ENCODE peak calls at places on chromosomes 12 and 14, in ten cellular contexts. N, M, O, A, X, Z, P, E, Y and W are unnamed samples.

GRCh38 chr12:103773109-103773905 is 67.7 kb downstream of the NT5DC3 start:
- DNase-seq in N (no peak), M (no peak), O (no peak), A (peak; percentile 64), X (no peak), Z (no peak), P (no peak), E (no peak), Y (no peak), W (no peak)

GRCh38 chr12:113867258-113867657 is 98.9 kb downstream of the RBM19 start:
- DNase-seq in N (peak; percentile 57), M (no peak), O (no peak), A (no peak), X (no peak), Z (no peak), P (peak; percentile 37), E (peak; percentile 41), Y (no peak), W (peak; percentile 58)

GRCh38 chr14:22653012-22653621 is 9.0 kb upstream of the OR6J1 start:
- DNase-seq in N (peak; percentile 81), M (peak; percentile 72), O (peak; percentile 7), A (peak; percentile 26), X (peak; percentile 46), Z (peak; percentile 67), P (peak; percentile 66), E (peak; percentile 71), Y (peak; percentile 85), W (peak; percentile 77)

GRCh38 chr12:114678028-114678427 is 5.9 kb downstream of the TBX3 start:
- DNase-seq in N (no peak), M (no peak), O (no peak), A (no peak), X (no peak), Z (no peak), P (no peak), E (no peak), Y (no peak), W (no peak)

GRCh38 chr12:57233357-57234232 is 4.1 kb downstream of the SHMT2 start:
- DNase-seq in N (no peak), M (no peak), O (no peak), A (no peak), X (no peak), Z (no peak), P (peak; percentile 80), E (no peak), Y (no peak), W (no peak)

GRCh38 chr12:131699434-131699833 is 11.5 kb upstream of the SFSWAP start:
- DNase-seq in N (no peak), M (no peak), O (no peak), A (no peak), X (no peak), Z (no peak), P (no peak), E (no peak), Y (no peak), W (no peak)

GRCh38 chr12:92769124-92769901 is 66.5 kb downstream of the PLEKHG7 start:
- DNase-seq in N (no peak), M (no peak), O (no peak), A (peak; percentile 24), X (no peak), Z (no peak), P (no peak), E (no peak), Y (no peak), W (no peak)

GRCh38 chr12:79706156-79706555 is 15.4 kb upstream of the PAWR start:
- DNase-seq in N (no peak), M (no peak), O (no peak), A (no peak), X (no peak), Z (peak; percentile 92), P (peak; percentile 35), E (no peak), Y (no peak), W (no peak)

GRCh38 chr14:50417853-50418252 is 21.2 kb upstream of the CDKL1 start:
- DNase-seq in N (no peak), M (no peak), O (no peak), A (no peak), X (no peak), Z (no peak), P (peak; percentile 81), E (no peak), Y (no peak), W (no peak)